ENCODE peak calls at places on chromosomes 12 and 14, in nine cellular contexts. X is WERI-Rb-1, C is brain microvascular endothelial cell, L is K562, H is Peyer's patch, P is ovary, J is HCT116, O is colonic mucosa, Z is right atrium auricular region. K is an unnamed sample.

GRCh38 chr12:24012528-24012927 is 63.1 kb upstream of the SOX5 start:
- DNase-seq in X (no peak), C (no peak), L (no peak), H (no peak), P (no peak), J (no peak), O (no peak), Z (no peak), K (no peak)

GRCh38 chr12:7937867-7938506 is 2.0 kb upstream of the SLC2A3 start:
- DNase-seq in X (no peak), C (no peak), L (peak), H (no peak), P (no peak), J (no peak), O (no peak), Z (no peak), K (no peak)

GRCh38 chr14:94559638-94560290 is 1.5 kb upstream of the SERPINA4 start:
- DNase-seq in X (no peak), C (no peak), L (no peak), H (no peak), P (no peak), J (no peak), O (no peak), Z (no peak), K (no peak)

GRCh38 chr12:105524961-105525360 is 194.5 kb downstream of the C12orf75 start:
- DNase-seq in X (no peak), C (no peak), L (no peak), H (no peak), P (no peak), J (no peak), O (no peak), Z (no peak), K (no peak)

GRCh38 chr12:47553266-47553665 is 152.6 kb downstream of the RPAP3 start:
- DNase-seq in X (no peak), C (no peak), L (no peak), H (no peak), P (no peak), J (no peak), O (no peak), Z (no peak), K (no peak)

GRCh38 chr12:65196762-65197567 is 27.6 kb downstream of the LEMD3 start:
- DNase-seq in X (no peak), C (no peak), L (no peak), H (no peak), P (no peak), J (no peak), O (no peak), Z (no peak), K (no peak)

GRCh38 chr14:33352821-33353220 is 414.1 kb downstream of the NPAS3 start:
- DNase-seq in X (no peak), C (peak), L (no peak), H (no peak), P (no peak), J (no peak), O (no peak), Z (no peak), K (no peak)

GRCh38 chr14:70651522-70651921 is 9.8 kb downstream of the TTC9 start:
- DNase-seq in X (no peak), C (no peak), L (no peak), H (no peak), P (no peak), J (no peak), O (no peak), Z (no peak), K (no peak)

GRCh38 chr12:94525951-94526350 is 66.3 kb upstream of the CEP83 start:
- DNase-seq in X (no peak), C (no peak), L (no peak), H (no peak), P (no peak), J (no peak), O (no peak), Z (no peak), K (no peak)

GRCh38 chr12:62934799-62935674 is at the start of gene PPM1H:
- DNase-seq in X (peak), C (peak), L (peak), H (peak), P (peak), J (peak), O (peak), Z (peak), K (peak)
- TF ChIP-seq CTCF in X (peak), C (peak), L (peak), H (peak), P (peak), J (peak), O (peak), Z (peak), K (peak)

GRCh38 chr12:108696996-108697290 is 34.4 kb downstream of the CORO1C start:
- DNase-seq in X (no peak), C (no peak), L (no peak), H (no peak), P (no peak), J (no peak), O (no peak), Z (no peak), K (no peak)
- H3K27ac ChIP-seq in X (no peak), C (peak), L (peak), H (no peak), P (no peak), J (no peak), O (no peak), Z (peak), K (no peak)

GRCh38 chr14:53011053-53011462 is 60.2 kb upstream of the FERMT2 start:
- DNase-seq in X (no peak), C (peak), L (no peak), H (no peak), P (peak), J (peak), O (peak), Z (peak), K (peak)
- H3K4me3 ChIP-seq in X (no peak), C (no peak), L (no peak), H (no peak), P (no peak), J (peak), O (no peak), Z (no peak), K (no peak)

GRCh38 chr14:69360438-69361108 is 37.5 kb downstream of the ERH start:
- DNase-seq in X (no peak), C (no peak), L (no peak), H (no peak), P (no peak), J (no peak), O (no peak), Z (peak), K (no peak)

GRCh38 chr14:69366761-69367160 is 31.3 kb downstream of the ERH start:
- DNase-seq in X (no peak), C (no peak), L (no peak), H (no peak), P (no peak), J (no peak), O (no peak), Z (no peak), K (no peak)

GRCh38 chr14:69363964-69364363 is 34.1 kb downstream of the ERH start:
- DNase-seq in X (no peak), C (no peak), L (no peak), H (no peak), P (no peak), J (no peak), O (no peak), Z (no peak), K (no peak)

GRCh38 chr14:69366069-69366468 is 32.0 kb downstream of the ERH start:
- DNase-seq in X (no peak), C (no peak), L (no peak), H (no peak), P (no peak), J (no peak), O (no peak), Z (no peak), K (no peak)

GRCh38 chr14:69363055-69363454 is 35.0 kb downstream of the ERH start:
- DNase-seq in X (peak), C (peak), L (no peak), H (no peak), P (no peak), J (no peak), O (no peak), Z (no peak), K (peak)
- TF ChIP-seq CTCF in X (peak), C (peak), L (peak), H (peak), P (peak), J (no peak), O (no peak), Z (peak), K (no peak)

GRCh38 chr12:4001031-4001430 is 127.8 kb upstream of the PARP11 start:
- DNase-seq in X (no peak), C (no peak), L (no peak), H (no peak), P (no peak), J (no peak), O (no peak), Z (no peak), K (no peak)
- H3K27ac ChIP-seq in X (no peak), C (no peak), L (no peak), H (no peak), P (no peak), J (no peak), O (no peak), Z (no peak), K (peak)

GRCh38 chr14:103101964-103102688 is 7.6 kb downstream of the EXOC3L4 start:
- DNase-seq in X (no peak), C (no peak), L (no peak), H (no peak), P (no peak), J (no peak), O (no peak), Z (no peak), K (no peak)
- H3K4me3 ChIP-seq in X (no peak), C (no peak), L (no peak), H (no peak), P (no peak), J (no peak), O (no peak), Z (no peak), K (no peak)

GRCh38 chr14:54881761-54882401 is 20.7 kb downstream of the GCH1 start:
- DNase-seq in X (no peak), C (no peak), L (no peak), H (peak), P (no peak), J (no peak), O (no peak), Z (no peak), K (no peak)

GRCh38 chr14:54881235-54881760 is 21.3 kb downstream of the GCH1 start:
- DNase-seq in X (no peak), C (peak), L (no peak), H (peak), P (no peak), J (no peak), O (peak), Z (no peak), K (peak)

GRCh38 chr14:54877703-54878021 is 25.0 kb downstream of the GCH1 start:
- DNase-seq in X (no peak), C (no peak), L (no peak), H (no peak), P (no peak), J (no peak), O (no peak), Z (no peak), K (no peak)

GRCh38 chr14:54882521-54882920 is 20.1 kb downstream of the GCH1 start:
- DNase-seq in X (no peak), C (no peak), L (no peak), H (no peak), P (no peak), J (no peak), O (no peak), Z (no peak), K (no peak)

DNA sequence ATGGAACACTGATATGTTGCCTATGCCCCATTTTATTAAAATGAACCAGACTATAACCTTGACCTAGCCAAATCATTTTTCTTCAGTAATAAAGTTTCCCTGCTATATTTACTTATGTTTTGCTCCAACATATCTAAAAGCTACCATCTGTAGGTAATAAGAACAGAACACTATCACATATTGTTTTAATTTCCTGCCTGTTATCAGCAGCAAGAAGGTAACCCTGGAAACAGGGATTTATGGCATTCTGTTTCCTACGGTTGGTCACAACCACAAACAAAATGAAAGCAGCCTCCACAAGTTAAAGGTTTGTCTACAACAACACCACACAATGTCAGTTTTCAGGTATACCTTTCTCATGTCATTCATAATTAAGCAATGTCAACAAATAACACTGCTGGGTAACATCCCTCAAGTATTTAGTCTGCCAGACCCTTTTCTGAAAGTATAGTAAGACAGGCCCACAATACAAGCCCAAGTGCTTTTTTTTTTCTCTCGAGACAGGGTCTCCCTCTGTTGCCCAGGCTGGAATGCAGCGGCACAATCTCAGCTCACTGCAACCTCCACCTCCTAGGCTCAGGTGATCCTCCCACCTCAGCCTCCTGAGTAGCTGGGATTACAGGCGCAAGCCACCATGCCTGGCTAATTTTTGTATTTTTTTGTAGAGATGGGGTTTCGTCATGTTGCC is 25.5 kb downstream of the GCH1 start:
- DNase-seq in X (no peak), C (no peak), L (no peak), H (no peak), P (no peak), J (no peak), O (no peak), Z (no peak), K (no peak)
- TF ChIP-seq CTCF in X (no peak), C (no peak), L (no peak), H (no peak), P (no peak), J (no peak), O (no peak), Z (no peak), K (no peak)

GRCh38 chr12:11745112-11745511 is 95.6 kb downstream of the ETV6 start:
- DNase-seq in X (no peak), C (no peak), L (no peak), H (no peak), P (no peak), J (no peak), O (no peak), Z (no peak), K (no peak)

GRCh38 chr12:11749943-11750690 is 100.6 kb downstream of the ETV6 start:
- DNase-seq in X (no peak), C (no peak), L (no peak), H (no peak), P (no peak), J (no peak), O (no peak), Z (no peak), K (no peak)

GRCh38 chr12:11746940-11747716 is 97.7 kb downstream of the ETV6 start:
- DNase-seq in X (no peak), C (no peak), L (no peak), H (no peak), P (no peak), J (no peak), O (no peak), Z (no peak), K (no peak)

GRCh38 chr12:11746024-11746771 is 96.7 kb downstream of the ETV6 start:
- DNase-seq in X (no peak), C (no peak), L (no peak), H (peak), P (no peak), J (no peak), O (no peak), Z (no peak), K (no peak)

GRCh38 chr12:11747969-11748368 is 98.5 kb downstream of the ETV6 start:
- DNase-seq in X (no peak), C (no peak), L (no peak), H (no peak), P (no peak), J (no peak), O (no peak), Z (no peak), K (no peak)
- H3K27ac ChIP-seq in X (no peak), C (no peak), L (no peak), H (no peak), P (no peak), J (no peak), O (no peak), Z (no peak), K (no peak)

GRCh38 chr14:100568164-100568997 is 18.8 kb downstream of the BEGAIN start:
- DNase-seq in X (no peak), C (no peak), L (peak), H (no peak), P (no peak), J (no peak), O (no peak), Z (no peak), K (no peak)
- H3K4me3 ChIP-seq in X (peak), C (no peak), L (no peak), H (peak), P (peak), J (no peak), O (peak), Z (peak), K (peak)

GRCh38 chr12:116532428-116532827 is 26.8 kb upstream of the MAP1LC3B2 start:
- DNase-seq in X (no peak), C (no peak), L (no peak), H (no peak), P (no peak), J (no peak), O (no peak), Z (no peak), K (no peak)
- TF ChIP-seq CTCF in X (no peak), C (no peak), L (peak), H (no peak), P (no peak), J (peak), O (no peak), Z (no peak), K (no peak)

K was measured in body of pancreas.